ENCODE peak calls at places on chromosome 5, in five cellular contexts. L is neural progenitor cell, D is IMR-90, Z is H9, N is nephron progenitor cell. P is an unnamed sample.
A peak's percentile ranks its signal among the peaks of the same experiment; 100 is the strongest.

GRCh38 chr5:90612930-90613329 is 54.3 kb downstream of the ADGRV1 start:
- DNase-seq in L (no peak), D (no peak), Z (no peak), N (no peak), P (no peak)

GRCh38 chr5:86968311-86968753 is 299.4 kb upstream of the RASA1 start:
- DNase-seq in L (peak; percentile 17), D (peak; percentile 65), Z (no peak), N (no peak), P (peak; percentile 10)

GRCh38 chr5:119323630-119324000 is 32.2 kb upstream of the TNFAIP8 start:
- DNase-seq in L (no peak), D (peak; percentile 61), Z (no peak), N (no peak), P (peak; percentile 86)

GRCh38 chr5:113042491-113043243 is 66.1 kb downstream of the DCP2 start:
- DNase-seq in L (no peak), D (no peak), Z (no peak), N (no peak), P (no peak)

GRCh38 chr5:91311697-91312501 is 71.2 kb downstream of the ARRDC3 start:
- DNase-seq in L (peak; percentile 2), D (peak; percentile 99), Z (no peak), N (no peak), P (no peak)

GRCh38 chr5:174990909-174991308 is 266.5 kb downstream of the MSX2 start:
- DNase-seq in L (no peak), D (no peak), Z (no peak), N (no peak), P (no peak)

GRCh38 chr5:16492398-16493175 is 27.0 kb upstream of the ZNF622 start:
- DNase-seq in L (peak; percentile 8), D (peak; percentile 58), Z (no peak), N (no peak), P (peak; percentile 59)

GRCh38 chr5:157026789-157027424 is 32.0 kb downstream of the HAVCR1 start:
- DNase-seq in L (peak; percentile 41), D (no peak), Z (peak; percentile 63), N (no peak), P (peak; percentile 29)

DNA sequence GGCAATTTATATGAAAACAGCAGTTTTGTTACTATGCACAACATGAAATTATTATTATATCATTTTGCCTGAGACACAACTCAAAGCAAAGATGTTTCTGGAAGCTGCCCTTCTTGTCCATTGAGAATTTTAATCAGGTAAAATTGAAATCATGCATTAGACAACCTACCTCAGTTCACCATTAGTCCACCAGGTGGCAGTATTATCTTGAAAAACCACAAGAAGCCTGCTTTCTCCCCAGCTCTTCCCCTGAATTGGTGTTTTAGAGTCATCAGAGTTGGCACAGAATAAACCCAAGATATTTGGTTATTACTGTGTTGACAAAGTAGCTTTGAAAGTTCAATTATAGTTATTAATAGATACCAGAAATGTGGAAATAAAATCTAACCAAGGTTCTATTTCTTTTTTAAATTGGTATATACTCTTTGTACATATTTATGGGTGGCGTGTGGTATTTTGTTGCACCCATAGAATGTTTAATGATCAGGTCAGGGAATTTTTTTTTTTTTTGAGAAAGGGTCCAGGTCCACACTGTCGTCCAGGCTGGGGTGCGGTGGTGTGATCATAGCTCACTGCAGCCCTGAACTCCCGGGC is 25.7 kb downstream of the UTP15 start:
- DNase-seq in L (peak; percentile 73), D (peak; percentile 90), Z (no peak), N (peak; percentile 49), P (peak; percentile 47)
- TF ChIP-seq CTCF in L (peak; percentile 88), D (peak; percentile 88), Z (peak; percentile 88), N (peak; percentile 83), P (peak; percentile 50)

GRCh38 chr5:77064040-77064439 is 23.0 kb downstream of the ZBED3 start:
- DNase-seq in L (no peak), D (no peak), Z (no peak), N (no peak), P (no peak)
- TF ChIP-seq CTCF in L (peak; percentile 5), D (no peak), Z (no peak), N (no peak), P (peak; percentile 28)

GRCh38 chr5:26482817-26483375 is 555.5 kb downstream of the CDH9 start:
- DNase-seq in L (peak; percentile 87), D (no peak), Z (peak; percentile 81), N (peak; percentile 38), P (peak; percentile 75)
- TF ChIP-seq CTCF in L (peak; percentile 80), D (peak; percentile 5), Z (peak; percentile 86), N (peak; percentile 66), P (peak; percentile 85)

GRCh38 chr5:34957857-34958690 is 28.7 kb downstream of the DNAJC21 start:
- DNase-seq in L (peak; percentile 46), D (peak; percentile 36), Z (no peak), N (peak; percentile 11), P (peak; percentile 23)
- TF ChIP-seq CTCF in L (peak; percentile 69), D (peak; percentile 66), Z (peak; percentile 73), N (peak; percentile 65), P (peak; percentile 61)

GRCh38 chr5:15286659-15287058 is 213.3 kb upstream of the FBXL7 start:
- DNase-seq in L (peak; percentile 27), D (no peak), Z (no peak), N (no peak), P (peak; percentile 67)
- TF ChIP-seq CTCF in L (peak; percentile 40), D (no peak), Z (peak; percentile 49), N (no peak), P (peak; percentile 83)

GRCh38 chr5:131814990-131815389 is 18.2 kb upstream of the FNIP1 start:
- DNase-seq in L (no peak), D (peak; percentile 91), Z (no peak), N (no peak), P (no peak)

GRCh38 chr5:131812371-131813160 is 15.7 kb upstream of the FNIP1 start:
- DNase-seq in L (no peak), D (no peak), Z (no peak), N (no peak), P (no peak)

DNA sequence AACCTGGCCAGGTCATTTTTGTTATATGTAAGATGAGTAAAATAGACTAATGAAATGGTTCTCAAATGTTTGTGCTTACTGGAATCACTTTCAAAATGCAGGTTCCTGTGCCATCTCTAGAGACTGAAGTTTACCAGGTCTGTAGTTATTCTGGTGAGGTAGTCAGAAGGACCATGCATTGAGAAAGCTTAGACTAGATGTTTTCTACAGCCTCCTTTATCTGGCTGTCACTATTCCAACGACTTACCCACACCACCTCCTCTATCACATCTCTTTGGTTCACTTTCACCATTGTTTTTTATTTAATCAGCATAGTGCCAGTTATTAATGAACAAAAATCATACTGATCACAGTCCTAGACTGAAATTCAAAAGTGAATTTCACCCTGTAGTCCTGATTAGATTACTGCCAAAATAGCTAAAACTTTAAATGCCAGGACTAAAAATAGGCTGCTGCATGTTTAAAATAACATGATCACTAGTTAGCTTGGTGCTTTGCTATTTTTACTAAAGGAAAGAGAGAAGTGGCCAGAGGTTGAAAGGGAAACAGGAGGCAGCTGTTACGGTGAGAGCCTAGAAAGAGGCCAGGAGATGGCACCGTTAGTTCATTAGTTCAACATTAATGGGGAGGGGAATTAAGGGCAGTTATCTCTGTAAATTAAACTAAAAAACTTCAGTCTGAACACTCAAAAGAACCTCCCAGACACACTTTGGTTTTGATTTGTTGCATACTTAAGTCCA is 13.9 kb upstream of the FNIP1 start:
- DNase-seq in L (peak; percentile 39), D (peak; percentile 41), Z (no peak), N (no peak), P (no peak)
- TF ChIP-seq CTCF in L (peak; percentile 51), D (peak; percentile 48), Z (peak; percentile 69), N (peak; percentile 8), P (peak; percentile 37)

GRCh38 chr5:159773062-159773924 is 143.0 kb upstream of the ADRA1B start:
- DNase-seq in L (peak; percentile 83), D (peak; percentile 90), Z (peak; percentile 62), N (peak; percentile 76), P (peak; percentile 72)
- TF ChIP-seq CTCF in L (peak; percentile 50), D (peak; percentile 46), Z (peak; percentile 53), N (peak; percentile 17), P (peak; percentile 76)

DNA sequence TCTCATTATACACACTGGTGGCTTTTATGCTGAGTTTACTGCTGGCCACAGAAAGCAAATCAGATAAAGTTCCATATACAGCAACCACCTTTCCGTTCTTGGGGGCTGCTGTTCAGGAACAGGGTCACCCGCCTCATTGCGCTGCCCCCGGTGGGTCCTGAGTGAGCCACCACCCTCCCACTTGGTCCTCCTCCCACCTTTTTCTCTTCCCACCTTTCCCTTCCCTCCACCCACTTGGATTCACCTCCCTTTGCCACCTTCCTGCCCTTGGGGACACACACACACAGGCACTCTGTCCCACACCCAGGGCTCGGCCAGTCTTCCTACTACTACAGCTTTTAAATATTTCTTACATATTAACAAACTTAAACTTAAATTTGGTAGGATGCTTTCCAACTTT is 127.6 kb downstream of the WDR70 start:
- DNase-seq in L (no peak), D (no peak), Z (no peak), N (no peak), P (no peak)
- TF ChIP-seq CTCF in L (no peak), D (no peak), Z (peak; percentile 21), N (no peak), P (peak; percentile 14)

GRCh38 chr5:28896949-28897348 is 1858.6 kb upstream of the CDH9 start:
- DNase-seq in L (no peak), D (no peak), Z (no peak), N (no peak), P (no peak)
- TF ChIP-seq CTCF in L (peak; percentile 40), D (no peak), Z (peak; percentile 47), N (no peak), P (no peak)